ENCODE peak calls at places on chromosome 7, in nine cellular contexts. One of them, this sample, is unnamed.

GRCh38 chr7:127900735-127901685 is 130.2 kb downstream of the LRRC4 start:
- DNase-seq in NCI-H2171 treated with DMSO at 0.1 percent for 48 hours: no peak
- DNase-seq in adrenal gland: no peak
- DNase-seq in MM.1S: no peak
- DNase-seq in AG10803: no peak
- DNase-seq in substantia nigra: no peak
- DNase-seq in T-helper 1 cell: no peak
- DNase-seq in sigmoid colon: no peak
- DNase-seq in stimulated activated CD4-positive, alpha-beta T cell treated with anti-CD3 and anti-CD28 coated beads, Interleukin-15, amount 100 ng/mL, for 24 hours: no peak
- DNase-seq in this sample: no peak

GRCh38 chr7:127264219-127264618 is 11.5 kb upstream of the GRM8 start:
- DNase-seq in adrenal gland: no peak
- DNase-seq in stimulated activated CD4-positive, alpha-beta T cell treated with anti-CD3 and anti-CD28 coated beads, Interleukin-15, amount 100 ng/mL, for 24 hours: no peak
- DNase-seq in NCI-H2171 treated with DMSO at 0.1 percent for 48 hours: no peak
- DNase-seq in AG10803: no peak
- DNase-seq in sigmoid colon: no peak
- DNase-seq in substantia nigra: no peak
- DNase-seq in MM.1S: no peak
- DNase-seq in T-helper 1 cell: no peak
- DNase-seq in this sample: no peak

GRCh38 chr7:117711556-117711955 is 161.7 kb downstream of the CTTNBP2 start:
- DNase-seq in T-helper 1 cell: no peak
- DNase-seq in sigmoid colon: no peak
- DNase-seq in adrenal gland: no peak
- DNase-seq in NCI-H2171 treated with DMSO at 0.1 percent for 48 hours: no peak
- DNase-seq in stimulated activated CD4-positive, alpha-beta T cell treated with anti-CD3 and anti-CD28 coated beads, Interleukin-15, amount 100 ng/mL, for 24 hours: no peak
- DNase-seq in substantia nigra: no peak
- DNase-seq in AG10803: no peak
- DNase-seq in MM.1S: no peak
- DNase-seq in this sample: no peak

GRCh38 chr7:57505176-57505575 is 55.2 kb downstream of the ZNF716 start:
- DNase-seq in substantia nigra: no peak
- DNase-seq in stimulated activated CD4-positive, alpha-beta T cell treated with anti-CD3 and anti-CD28 coated beads, Interleukin-15, amount 100 ng/mL, for 24 hours: no peak
- DNase-seq in adrenal gland: no peak
- DNase-seq in AG10803: no peak
- DNase-seq in MM.1S: no peak
- DNase-seq in NCI-H2171 treated with DMSO at 0.1 percent for 48 hours: no peak
- DNase-seq in T-helper 1 cell: no peak
- DNase-seq in sigmoid colon: no peak
- DNase-seq in this sample: no peak

GRCh38 chr7:148930335-148930734 is 46.2 kb upstream of the EZH2 start:
- DNase-seq in NCI-H2171 treated with DMSO at 0.1 percent for 48 hours: no peak
- DNase-seq in substantia nigra: no peak
- DNase-seq in stimulated activated CD4-positive, alpha-beta T cell treated with anti-CD3 and anti-CD28 coated beads, Interleukin-15, amount 100 ng/mL, for 24 hours: no peak
- DNase-seq in sigmoid colon: no peak
- DNase-seq in MM.1S: no peak
- DNase-seq in adrenal gland: no peak
- DNase-seq in T-helper 1 cell: no peak
- DNase-seq in AG10803: no peak
- DNase-seq in this sample: no peak

GRCh38 chr7:43513236-43513635 is 69.7 kb upstream of the STK17A start:
- DNase-seq in AG10803: no peak
- DNase-seq in MM.1S: no peak
- DNase-seq in stimulated activated CD4-positive, alpha-beta T cell treated with anti-CD3 and anti-CD28 coated beads, Interleukin-15, amount 100 ng/mL, for 24 hours: no peak
- DNase-seq in substantia nigra: no peak
- DNase-seq in adrenal gland: no peak
- DNase-seq in NCI-H2171 treated with DMSO at 0.1 percent for 48 hours: no peak
- DNase-seq in sigmoid colon: no peak
- DNase-seq in T-helper 1 cell: no peak
- DNase-seq in this sample: no peak

GRCh38 chr7:34165927-34166550 is 260.7 kb downstream of the BMPER start:
- DNase-seq in NCI-H2171 treated with DMSO at 0.1 percent for 48 hours: peak; percentile 14
- DNase-seq in adrenal gland: peak; percentile 20
- DNase-seq in AG10803: peak; percentile 62
- DNase-seq in stimulated activated CD4-positive, alpha-beta T cell treated with anti-CD3 and anti-CD28 coated beads, Interleukin-15, amount 100 ng/mL, for 24 hours: no peak
- DNase-seq in sigmoid colon: no peak
- DNase-seq in MM.1S: peak; percentile 21
- DNase-seq in substantia nigra: no peak
- DNase-seq in T-helper 1 cell: no peak
- DNase-seq in this sample: no peak

GRCh38 chr7:107564553-107565298 is 955 bp downstream of the DUS4L start:
- DNase-seq in stimulated activated CD4-positive, alpha-beta T cell treated with anti-CD3 and anti-CD28 coated beads, Interleukin-15, amount 100 ng/mL, for 24 hours: no peak
- DNase-seq in adrenal gland: no peak
- DNase-seq in substantia nigra: no peak
- DNase-seq in sigmoid colon: no peak
- DNase-seq in MM.1S: no peak
- DNase-seq in T-helper 1 cell: no peak
- DNase-seq in AG10803: peak; percentile 83
- DNase-seq in NCI-H2171 treated with DMSO at 0.1 percent for 48 hours: no peak
- DNase-seq in this sample: no peak

GRCh38 chr7:4149645-4150044 is 532.5 kb upstream of the FOXK1 start:
- DNase-seq in stimulated activated CD4-positive, alpha-beta T cell treated with anti-CD3 and anti-CD28 coated beads, Interleukin-15, amount 100 ng/mL, for 24 hours: no peak
- DNase-seq in AG10803: no peak
- DNase-seq in T-helper 1 cell: no peak
- DNase-seq in sigmoid colon: no peak
- DNase-seq in MM.1S: no peak
- DNase-seq in NCI-H2171 treated with DMSO at 0.1 percent for 48 hours: no peak
- DNase-seq in adrenal gland: no peak
- DNase-seq in substantia nigra: no peak
- DNase-seq in this sample: no peak

GRCh38 chr7:30912986-30913671 is 1.5 kb downstream of the AQP1 start:
- DNase-seq in sigmoid colon: no peak
- DNase-seq in stimulated activated CD4-positive, alpha-beta T cell treated with anti-CD3 and anti-CD28 coated beads, Interleukin-15, amount 100 ng/mL, for 24 hours: no peak
- DNase-seq in substantia nigra: no peak
- DNase-seq in AG10803: peak; percentile 36
- DNase-seq in adrenal gland: no peak
- DNase-seq in NCI-H2171 treated with DMSO at 0.1 percent for 48 hours: no peak
- DNase-seq in T-helper 1 cell: no peak
- DNase-seq in MM.1S: no peak
- DNase-seq in this sample: no peak

GRCh38 chr7:149261321-149261828 is 621 bp upstream of the ZNF783 start:
- DNase-seq in substantia nigra: no peak
- DNase-seq in adrenal gland: no peak
- DNase-seq in MM.1S: peak; percentile 32
- DNase-seq in stimulated activated CD4-positive, alpha-beta T cell treated with anti-CD3 and anti-CD28 coated beads, Interleukin-15, amount 100 ng/mL, for 24 hours: peak; percentile 46
- DNase-seq in AG10803: peak; percentile 51
- DNase-seq in NCI-H2171 treated with DMSO at 0.1 percent for 48 hours: peak; percentile 14
- DNase-seq in sigmoid colon: no peak
- DNase-seq in T-helper 1 cell: no peak
- DNase-seq in this sample: no peak

GRCh38 chr7:82740246-82740848 is 296.8 kb upstream of the CACNA2D1 start:
- DNase-seq in AG10803: peak; percentile 61
- DNase-seq in NCI-H2171 treated with DMSO at 0.1 percent for 48 hours: peak; percentile 65
- DNase-seq in adrenal gland: peak; percentile 62
- DNase-seq in stimulated activated CD4-positive, alpha-beta T cell treated with anti-CD3 and anti-CD28 coated beads, Interleukin-15, amount 100 ng/mL, for 24 hours: peak; percentile 20
- DNase-seq in substantia nigra: no peak
- DNase-seq in sigmoid colon: no peak
- DNase-seq in MM.1S: peak; percentile 65
- DNase-seq in T-helper 1 cell: no peak
- DNase-seq in this sample: peak; percentile 27